ENCODE peak calls at places on chromosomes 1 and 21, in six cellular contexts. Y is sigmoid colon, B is IMR-90, L is HFF-Myc, J is AG10803, N is heart right ventricle. F is an unnamed sample.

GRCh38 chr1:228047183-228047466 is 35.4 kb upstream of the ARF1 start:
- DNase-seq in Y (peak; percentile 29), B (no peak), L (no peak), J (no peak), N (no peak), F (no peak)

GRCh38 chr1:19661721-19662228 is 2.9 kb upstream of the HTR6 start:
- DNase-seq in Y (no peak), B (peak; percentile 52), L (no peak), J (peak; percentile 48), N (no peak), F (peak; percentile 66)

GRCh38 chr1:153535664-153536585 is at the start of gene S100A6:
- DNase-seq in Y (peak; percentile 97), B (peak; percentile 89), L (no peak), J (peak; percentile 91), N (peak; percentile 87), F (peak; percentile 86)

GRCh38 chr1:100065183-100065968 is 67.4 kb downstream of the SASS6 start:
- DNase-seq in Y (no peak), B (no peak), L (no peak), J (no peak), N (no peak), F (no peak)

GRCh38 chr1:2522230-2522629 is 4.2 kb downstream of the PANK4 start:
- DNase-seq in Y (no peak), B (no peak), L (no peak), J (no peak), N (no peak), F (no peak)

GRCh38 chr1:60655799-60656355 is 426.5 kb upstream of the NFIA start:
- DNase-seq in Y (no peak), B (no peak), L (no peak), J (no peak), N (no peak), F (no peak)

GRCh38 chr1:22428672-22429071 is 23.0 kb upstream of the ZBTB40 start:
- DNase-seq in Y (no peak), B (peak; percentile 59), L (no peak), J (peak; percentile 48), N (peak; percentile 28), F (peak; percentile 65)

GRCh38 chr1:77543822-77544448 is 138.5 kb downstream of the ZZZ3 start:
- DNase-seq in Y (no peak), B (peak; percentile 75), L (no peak), J (no peak), N (no peak), F (peak; percentile 28)

GRCh38 chr1:3745590-3746381 is 6.5 kb upstream of the CCDC27 start:
- DNase-seq in Y (no peak), B (peak; percentile 5), L (no peak), J (no peak), N (no peak), F (no peak)

GRCh38 chr1:245684636-245685035 is 529.9 kb downstream of the KIF26B start:
- DNase-seq in Y (no peak), B (no peak), L (no peak), J (no peak), N (no peak), F (no peak)

GRCh38 chr21:25528511-25528910 is 78.8 kb downstream of the MRPL39 start:
- DNase-seq in Y (no peak), B (no peak), L (no peak), J (no peak), N (no peak), F (no peak)

GRCh38 chr1:236173174-236173767 is 30.9 kb downstream of the GPR137B start:
- DNase-seq in Y (no peak), B (no peak), L (no peak), J (no peak), N (no peak), F (no peak)

GRCh38 chr1:19435181-19435580 is 50.2 kb downstream of the CAPZB start:
- DNase-seq in Y (peak; percentile 79), B (peak; percentile 81), L (no peak), J (peak; percentile 87), N (no peak), F (no peak)

GRCh38 chr1:54774820-54775498 is 10.6 kb upstream of the PARS2 start:
- DNase-seq in Y (no peak), B (peak; percentile 25), L (no peak), J (no peak), N (no peak), F (peak; percentile 10)

GRCh38 chr1:180674603-180675530 is 43.0 kb downstream of the XPR1 start:
- DNase-seq in Y (no peak), B (peak; percentile 79), L (no peak), J (peak; percentile 15), N (no peak), F (peak; percentile 45)

GRCh38 chr21:27423073-27423472 is 456.2 kb upstream of the ADAMTS5 start:
- DNase-seq in Y (peak; percentile 80), B (peak; percentile 95), L (peak; percentile 52), J (peak; percentile 99), N (peak; percentile 51), F (peak; percentile 93)

GRCh38 chr1:33181906-33182305 is at the start of gene TRIM62:
- DNase-seq in Y (peak; percentile 92), B (peak; percentile 85), L (peak; percentile 47), J (peak; percentile 81), N (peak; percentile 91), F (peak; percentile 92)

GRCh38 chr1:24411963-24412362 is 1.6 kb downstream of the STPG1 start:
- DNase-seq in Y (no peak), B (peak; percentile 25), L (no peak), J (no peak), N (no peak), F (peak; percentile 10)

GRCh38 chr1:77438239-77438913 is 156.6 kb downstream of the AK5 start:
- DNase-seq in Y (no peak), B (peak; percentile 79), L (peak; percentile 33), J (peak; percentile 85), N (no peak), F (peak; percentile 85)

GRCh38 chr1:233500111-233500510 is 113.8 kb upstream of the KCNK1 start:
- DNase-seq in Y (no peak), B (no peak), L (no peak), J (no peak), N (no peak), F (no peak)

GRCh38 chr21:27813750-27814149 is 846.9 kb upstream of the ADAMTS5 start:
- DNase-seq in Y (peak; percentile 79), B (no peak), L (no peak), J (no peak), N (peak; percentile 9), F (no peak)

GRCh38 chr1:230836801-230837200 is 31.5 kb downstream of the C1orf198 start:
- DNase-seq in Y (no peak), B (no peak), L (no peak), J (no peak), N (no peak), F (no peak)
- TF ChIP-seq CTCF in Y (no peak), B (no peak), L (no peak), J (no peak), N (no peak), F (no peak)

GRCh38 chr21:16324630-16325029 is 594.8 kb downstream of the USP25 start:
- DNase-seq in Y (no peak), B (no peak), L (no peak), J (no peak), N (no peak), F (no peak)

GRCh38 chr21:16330340-16331319 is 600.8 kb downstream of the USP25 start:
- DNase-seq in Y (no peak), B (peak; percentile 75), L (peak; percentile 72), J (peak; percentile 72), N (peak; percentile 65), F (peak; percentile 88)
- H3K4me3 ChIP-seq in Y (no peak overlapping the region), B (no peak overlapping the region), L (no peak overlapping the region), J (no peak overlapping the region), N (peak overlapping the region; percentile 10), F (no peak overlapping the region)

GRCh38 chr1:85708826-85709222 is 591 bp upstream of the ZNHIT6 start:
- DNase-seq in Y (no peak), B (no peak), L (no peak), J (no peak), N (no peak), F (no peak)

GRCh38 chr1:85707267-85707989 is 805 bp downstream of the ZNHIT6 start:
- DNase-seq in Y (no peak), B (no peak), L (no peak), J (no peak), N (no peak), F (no peak)

GRCh38 chr1:85705940-85706339 is 2.3 kb downstream of the ZNHIT6 start:
- DNase-seq in Y (no peak), B (no peak), L (no peak), J (no peak), N (no peak), F (no peak)

DNA sequence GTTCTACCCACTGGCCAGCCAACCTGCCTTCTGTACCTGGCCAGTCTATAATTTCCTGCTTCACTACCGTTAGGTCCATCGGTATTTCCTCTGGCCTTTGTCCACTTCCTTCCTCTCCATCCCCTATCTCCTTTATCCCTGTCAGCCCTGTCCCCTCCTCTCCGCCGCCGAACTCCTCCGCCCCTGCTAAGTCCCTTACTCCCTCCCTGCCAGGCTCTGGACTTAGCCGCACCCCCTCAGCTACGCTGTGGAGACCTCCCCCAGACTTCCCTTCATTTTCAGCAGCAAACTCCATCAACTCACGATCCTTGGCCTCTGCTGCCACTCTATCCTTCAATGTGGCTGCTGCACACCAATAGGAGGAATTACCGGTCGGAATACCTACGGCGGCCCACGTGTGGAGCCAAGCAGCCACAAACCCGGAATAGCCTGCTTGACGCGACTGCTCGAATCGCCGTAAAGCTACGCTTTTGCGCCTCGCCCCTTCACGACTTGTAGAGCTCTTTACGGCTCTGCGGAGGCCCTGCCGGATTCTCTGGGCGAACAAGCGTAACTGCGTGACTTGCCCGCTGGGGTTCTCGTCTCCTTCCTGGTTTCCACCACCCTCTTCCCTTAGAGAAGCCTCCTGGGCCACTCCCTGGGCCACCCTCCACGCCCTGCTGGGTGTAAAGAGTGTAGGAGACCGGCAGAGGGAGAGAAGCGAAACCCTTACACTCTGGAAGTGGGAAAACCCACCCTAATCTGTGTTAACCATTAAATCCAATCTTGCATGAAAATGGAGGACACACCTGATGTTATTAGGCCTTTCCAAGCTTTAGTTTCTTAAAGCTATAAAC is at the start of gene ZNHIT6:
- DNase-seq in Y (peak; percentile 94), B (peak; percentile 98), L (peak; percentile 93), J (peak; percentile 98), N (peak; percentile 92), F (peak; percentile 96)
- TF ChIP-seq CTCF in Y (peak; percentile 41), B (peak; percentile 45), L (peak; percentile 48), J (peak; percentile 52), N (no peak), F (peak; percentile 26)

GRCh38 chr1:203760506-203760905 is 4.5 kb upstream of the LAX1 start:
- DNase-seq in Y (no peak), B (no peak), L (no peak), J (no peak), N (no peak), F (no peak)

GRCh38 chr1:203765029-203765837 is at the start of gene LAX1:
- DNase-seq in Y (no peak), B (no peak), L (no peak), J (no peak), N (no peak), F (no peak)

GRCh38 chr1:203768158-203768725 is 3.3 kb downstream of the LAX1 start:
- DNase-seq in Y (no peak), B (no peak), L (no peak), J (no peak), N (no peak), F (no peak)

GRCh38 chr1:203763505-203763904 is 1.5 kb upstream of the LAX1 start:
- DNase-seq in Y (no peak), B (no peak), L (no peak), J (no peak), N (no peak), F (no peak)

GRCh38 chr1:203764105-203765028 is 616 bp upstream of the LAX1 start:
- DNase-seq in Y (no peak), B (no peak), L (no peak), J (no peak), N (no peak), F (no peak)
- H3K4me3 ChIP-seq in Y (no peak overlapping the region), B (no peak overlapping the region), L (no peak overlapping the region), J (no peak overlapping the region), N (no peak overlapping the region), F (no peak overlapping the region)

GRCh38 chr1:151839457-151840409 is at the start of gene C2CD4D:
- DNase-seq in Y (no peak), B (no peak), L (no peak), J (no peak), N (no peak), F (no peak)
- TF ChIP-seq CTCF in Y (no peak), B (no peak), L (no peak), J (no peak), N (no peak), F (no peak)